ENCODE peak calls at places on chromosomes 6 and 20, in six cellular contexts. One of them, this sample, is unnamed.

GRCh38 chr6:105645958-105646357 is 243.1 kb upstream of the PREP start:
- DNase-seq in astrocyte of the spinal cord: no peak
- DNase-seq in left ventricle myocardium inferior: no peak
- DNase-seq in A172: no peak
- DNase-seq in cardiac muscle cell: no peak
- DNase-seq in activated naive CD8-positive, alpha-beta T cell treated with anti-CD3 and anti-CD28 coated beads, Interleukin-2, amount 50 U/mL, for 16 hours: no peak
- DNase-seq in this sample: no peak

GRCh38 chr6:152273638-152274037 is 363.5 kb downstream of the SYNE1 start:
- DNase-seq in left ventricle myocardium inferior: no peak
- DNase-seq in activated naive CD8-positive, alpha-beta T cell treated with anti-CD3 and anti-CD28 coated beads, Interleukin-2, amount 50 U/mL, for 16 hours: no peak
- DNase-seq in astrocyte of the spinal cord: peak
- DNase-seq in A172: peak
- DNase-seq in cardiac muscle cell: peak
- DNase-seq in this sample: no peak

GRCh38 chr6:95203153-95203754 is 374.1 kb upstream of the MANEA start:
- DNase-seq in activated naive CD8-positive, alpha-beta T cell treated with anti-CD3 and anti-CD28 coated beads, Interleukin-2, amount 50 U/mL, for 16 hours: no peak
- DNase-seq in cardiac muscle cell: peak
- DNase-seq in astrocyte of the spinal cord: peak
- DNase-seq in A172: peak
- DNase-seq in left ventricle myocardium inferior: no peak
- DNase-seq in this sample: no peak

GRCh38 chr20:48236001-48236400 is 450.7 kb upstream of the SULF2 start:
- DNase-seq in cardiac muscle cell: no peak
- DNase-seq in A172: no peak
- DNase-seq in activated naive CD8-positive, alpha-beta T cell treated with anti-CD3 and anti-CD28 coated beads, Interleukin-2, amount 50 U/mL, for 16 hours: no peak
- DNase-seq in left ventricle myocardium inferior: no peak
- DNase-seq in astrocyte of the spinal cord: no peak
- DNase-seq in this sample: no peak

GRCh38 chr20:63212393-63212730 is 3.6 kb downstream of the YTHDF1 start:
- DNase-seq in activated naive CD8-positive, alpha-beta T cell treated with anti-CD3 and anti-CD28 coated beads, Interleukin-2, amount 50 U/mL, for 16 hours: no peak
- DNase-seq in astrocyte of the spinal cord: no peak
- DNase-seq in left ventricle myocardium inferior: no peak
- DNase-seq in A172: no peak
- DNase-seq in cardiac muscle cell: no peak
- DNase-seq in this sample: no peak

GRCh38 chr6:133512410-133513016 is 271.4 kb downstream of the EYA4 start:
- DNase-seq in activated naive CD8-positive, alpha-beta T cell treated with anti-CD3 and anti-CD28 coated beads, Interleukin-2, amount 50 U/mL, for 16 hours: no peak
- DNase-seq in left ventricle myocardium inferior: no peak
- DNase-seq in astrocyte of the spinal cord: peak
- DNase-seq in cardiac muscle cell: peak
- DNase-seq in A172: peak
- DNase-seq in this sample: no peak

GRCh38 chr6:83884523-83884922 is 25.0 kb downstream of the CYB5R4 start:
- DNase-seq in A172: peak
- DNase-seq in activated naive CD8-positive, alpha-beta T cell treated with anti-CD3 and anti-CD28 coated beads, Interleukin-2, amount 50 U/mL, for 16 hours: no peak
- DNase-seq in astrocyte of the spinal cord: peak
- DNase-seq in left ventricle myocardium inferior: no peak
- DNase-seq in cardiac muscle cell: peak
- DNase-seq in this sample: no peak

GRCh38 chr20:13119583-13119982 is 101.5 kb upstream of the ISM1 start:
- DNase-seq in A172: peak
- DNase-seq in astrocyte of the spinal cord: peak
- DNase-seq in left ventricle myocardium inferior: no peak
- DNase-seq in activated naive CD8-positive, alpha-beta T cell treated with anti-CD3 and anti-CD28 coated beads, Interleukin-2, amount 50 U/mL, for 16 hours: peak
- DNase-seq in cardiac muscle cell: peak
- DNase-seq in this sample: no peak

GRCh38 chr20:32463642-32464400 is 105.7 kb downstream of the ASXL1 start:
- DNase-seq in astrocyte of the spinal cord: no peak
- DNase-seq in A172: no peak
- DNase-seq in left ventricle myocardium inferior: peak
- DNase-seq in activated naive CD8-positive, alpha-beta T cell treated with anti-CD3 and anti-CD28 coated beads, Interleukin-2, amount 50 U/mL, for 16 hours: no peak
- DNase-seq in cardiac muscle cell: no peak
- DNase-seq in this sample: no peak

GRCh38 chr6:162644153-162644552 is 83.4 kb downstream of the PRKN start:
- DNase-seq in left ventricle myocardium inferior: no peak
- DNase-seq in astrocyte of the spinal cord: no peak
- DNase-seq in cardiac muscle cell: no peak
- DNase-seq in activated naive CD8-positive, alpha-beta T cell treated with anti-CD3 and anti-CD28 coated beads, Interleukin-2, amount 50 U/mL, for 16 hours: no peak
- DNase-seq in A172: no peak
- DNase-seq in this sample: no peak

GRCh38 chr20:62914970-62915457 is 11.3 kb downstream of the DIDO1 start:
- DNase-seq in cardiac muscle cell: peak
- DNase-seq in activated naive CD8-positive, alpha-beta T cell treated with anti-CD3 and anti-CD28 coated beads, Interleukin-2, amount 50 U/mL, for 16 hours: no peak
- DNase-seq in astrocyte of the spinal cord: peak
- DNase-seq in left ventricle myocardium inferior: no peak
- DNase-seq in A172: no peak
- DNase-seq in this sample: no peak

GRCh38 chr6:53795702-53796450 is 1.1 kb downstream of the LRRC1 start:
- DNase-seq in A172: no peak
- DNase-seq in cardiac muscle cell: peak
- DNase-seq in activated naive CD8-positive, alpha-beta T cell treated with anti-CD3 and anti-CD28 coated beads, Interleukin-2, amount 50 U/mL, for 16 hours: no peak
- DNase-seq in left ventricle myocardium inferior: peak
- DNase-seq in astrocyte of the spinal cord: no peak
- DNase-seq in this sample: no peak

GRCh38 chr6:31497595-31498476 is at the start of gene MICB:
- DNase-seq in A172: peak
- DNase-seq in activated naive CD8-positive, alpha-beta T cell treated with anti-CD3 and anti-CD28 coated beads, Interleukin-2, amount 50 U/mL, for 16 hours: peak
- DNase-seq in astrocyte of the spinal cord: peak
- DNase-seq in cardiac muscle cell: peak
- DNase-seq in left ventricle myocardium inferior: peak
- DNase-seq in this sample: peak

GRCh38 chr6:148435386-148435785 is 92.7 kb downstream of the SASH1 start:
- DNase-seq in activated naive CD8-positive, alpha-beta T cell treated with anti-CD3 and anti-CD28 coated beads, Interleukin-2, amount 50 U/mL, for 16 hours: no peak
- DNase-seq in astrocyte of the spinal cord: no peak
- DNase-seq in cardiac muscle cell: peak
- DNase-seq in left ventricle myocardium inferior: no peak
- DNase-seq in A172: no peak
- DNase-seq in this sample: no peak

GRCh38 chr20:19750907-19751636 is 7.0 kb upstream of the RIN2 start:
- DNase-seq in cardiac muscle cell: no peak
- DNase-seq in A172: no peak
- DNase-seq in activated naive CD8-positive, alpha-beta T cell treated with anti-CD3 and anti-CD28 coated beads, Interleukin-2, amount 50 U/mL, for 16 hours: no peak
- DNase-seq in left ventricle myocardium inferior: no peak
- DNase-seq in astrocyte of the spinal cord: no peak
- DNase-seq in this sample: no peak

GRCh38 chr6:33850294-33850693 is 46.5 kb upstream of the MLN start:
- DNase-seq in A172: no peak
- DNase-seq in cardiac muscle cell: no peak
- DNase-seq in left ventricle myocardium inferior: no peak
- DNase-seq in activated naive CD8-positive, alpha-beta T cell treated with anti-CD3 and anti-CD28 coated beads, Interleukin-2, amount 50 U/mL, for 16 hours: no peak
- DNase-seq in astrocyte of the spinal cord: no peak
- DNase-seq in this sample: no peak

GRCh38 chr20:47350181-47350550 is 6.3 kb downstream of the ZMYND8 start:
- DNase-seq in astrocyte of the spinal cord: no peak
- DNase-seq in cardiac muscle cell: no peak
- DNase-seq in activated naive CD8-positive, alpha-beta T cell treated with anti-CD3 and anti-CD28 coated beads, Interleukin-2, amount 50 U/mL, for 16 hours: no peak
- DNase-seq in left ventricle myocardium inferior: no peak
- DNase-seq in A172: no peak
- DNase-seq in this sample: no peak

GRCh38 chr6:44851176-44851575 is 463.7 kb downstream of the CDC5L start:
- DNase-seq in cardiac muscle cell: peak
- DNase-seq in A172: no peak
- DNase-seq in astrocyte of the spinal cord: peak
- DNase-seq in left ventricle myocardium inferior: no peak
- DNase-seq in activated naive CD8-positive, alpha-beta T cell treated with anti-CD3 and anti-CD28 coated beads, Interleukin-2, amount 50 U/mL, for 16 hours: no peak
- DNase-seq in this sample: no peak

GRCh38 chr6:84738996-84739865 is 25.2 kb downstream of the TBX18 start:
- DNase-seq in cardiac muscle cell: no peak
- DNase-seq in astrocyte of the spinal cord: no peak
- DNase-seq in left ventricle myocardium inferior: no peak
- DNase-seq in activated naive CD8-positive, alpha-beta T cell treated with anti-CD3 and anti-CD28 coated beads, Interleukin-2, amount 50 U/mL, for 16 hours: no peak
- DNase-seq in A172: no peak
- DNase-seq in this sample: no peak